ENCODE peak calls at places on chromosomes 3 and 15, in nine cellular contexts. I is transverse colon; D is tibial nerve; N is astrocyte of the cerebellum; X is stimulated activated CD8-positive, alpha-beta memory T cell treated with anti-CD3 and anti-CD28 coated beads, Interleukin-2, amount 100 ng/mL, for 48 hours; Q is naive thymus-derived CD4-positive, alpha-beta T cell; U is NCI-H1048; B is DMS153; G is activated CD4-positive, alpha-beta T cell treated with anti-CD3 and anti-CD28 coated beads for 36 hours. R is an unnamed sample.
A peak's percentile ranks its signal among the peaks of the same experiment; 100 is the strongest.

GRCh38 chr3:189685854-189686253 is 54.7 kb downstream of the TP63 start:
- DNase-seq in I (no peak), D (no peak), N (peak; percentile 28), X (no peak), Q (no peak), U (no peak), B (no peak), G (peak; percentile 8), R (no peak)

GRCh38 chr15:26887926-26888666 is 21.2 kb downstream of the GABRA5 start:
- DNase-seq in I (no peak), D (no peak), N (no peak), X (no peak), Q (no peak), U (no peak), B (no peak), G (no peak), R (no peak)

GRCh38 chr3:122609798-122610559 is 32.5 kb downstream of the PARP15 start:
- DNase-seq in I (no peak), D (no peak), N (peak; percentile 45), X (no peak), Q (peak; percentile 30), U (no peak), B (no peak), G (peak; percentile 27), R (no peak)

GRCh38 chr3:58630081-58630709 is 36.4 kb downstream of the FAM3D start:
- DNase-seq in I (peak; percentile 78), D (peak; percentile 85), N (peak; percentile 42), X (peak; percentile 27), Q (peak; percentile 62), U (no peak), B (no peak), G (peak; percentile 77), R (peak; percentile 81)

GRCh38 chr15:88834211-88834812 is 31.1 kb downstream of the ACAN start:
- DNase-seq in I (peak; percentile 24), D (peak; percentile 67), N (no peak), X (no peak), Q (peak; percentile 26), U (no peak), B (no peak), G (peak; percentile 42), R (peak; percentile 67)

GRCh38 chr3:76131396-76132153 is 346.2 kb upstream of the ZNF717 start:
- DNase-seq in I (no peak), D (no peak), N (no peak), X (no peak), Q (no peak), U (no peak), B (no peak), G (no peak), R (no peak)

GRCh38 chr3:127647171-127647884 is 18.3 kb downstream of the PODXL2 start:
- DNase-seq in I (no peak), D (no peak), N (no peak), X (no peak), Q (no peak), U (no peak), B (no peak), G (no peak), R (no peak)

GRCh38 chr15:62326460-62327011 is 161.5 kb upstream of the C2CD4B start:
- DNase-seq in I (no peak), D (no peak), N (no peak), X (no peak), Q (no peak), U (peak; percentile 27), B (no peak), G (no peak), R (no peak)

GRCh38 chr15:57878573-57878972 is 172.1 kb downstream of the POLR2M start:
- DNase-seq in I (no peak), D (no peak), N (no peak), X (no peak), Q (no peak), U (no peak), B (no peak), G (no peak), R (no peak)

GRCh38 chr3:179750720-179751328 is 98.0 kb downstream of the USP13 start:
- DNase-seq in I (no peak), D (no peak), N (peak; percentile 6), X (no peak), Q (no peak), U (no peak), B (no peak), G (peak; percentile 12), R (no peak)

GRCh38 chr15:98755138-98755537 is 106.8 kb downstream of the IGF1R start:
- DNase-seq in I (no peak), D (no peak), N (no peak), X (no peak), Q (no peak), U (no peak), B (no peak), G (no peak), R (no peak)

GRCh38 chr15:91311986-91312385 is 211.9 kb downstream of the SV2B start:
- DNase-seq in I (no peak), D (no peak), N (no peak), X (no peak), Q (no peak), U (no peak), B (no peak), G (no peak), R (peak; percentile 69)

GRCh38 chr15:36501063-36501678 is 78.3 kb upstream of the CDIN1 start:
- DNase-seq in I (no peak), D (peak; percentile 18), N (peak; percentile 64), X (no peak), Q (no peak), U (peak; percentile 21), B (peak; percentile 9), G (peak; percentile 7), R (no peak)

GRCh38 chr15:83064859-83065258 is 2.2 kb downstream of the BTBD1 start:
- DNase-seq in I (no peak), D (no peak), N (no peak), X (no peak), Q (no peak), U (no peak), B (peak; percentile 42), G (no peak), R (no peak)

GRCh38 chr3:121165397-121165837 is 257.4 kb downstream of the STXBP5L start:
- DNase-seq in I (no peak), D (no peak), N (no peak), X (no peak), Q (no peak), U (no peak), B (no peak), G (no peak), R (no peak)

GRCh38 chr15:63052961-63053698 is 10.6 kb downstream of the TPM1 start:
- DNase-seq in I (peak; percentile 42), D (peak; percentile 76), N (no peak), X (no peak), Q (no peak), U (no peak), B (no peak), G (no peak), R (no peak)

GRCh38 chr3:114454592-114455251 is 160.9 kb downstream of the TIGIT start:
- DNase-seq in I (no peak), D (peak; percentile 10), N (no peak), X (no peak), Q (no peak), U (no peak), B (peak; percentile 48), G (no peak), R (no peak)

GRCh38 chr3:65851827-65852226 is 186.9 kb downstream of the MAGI1 start:
- DNase-seq in I (no peak), D (no peak), N (peak; percentile 29), X (no peak), Q (no peak), U (no peak), B (no peak), G (no peak), R (no peak)

GRCh38 chr3:27533718-27534578 is 49.8 kb upstream of the SLC4A7 start:
- DNase-seq in I (peak; percentile 29), D (peak; percentile 36), N (peak; percentile 96), X (no peak), Q (peak; percentile 24), U (no peak), B (no peak), G (peak; percentile 61), R (peak; percentile 75)

GRCh38 chr3:142028174-142028833 is 121.0 kb downstream of the TFDP2 start:
- DNase-seq in I (peak; percentile 14), D (peak; percentile 41), N (peak; percentile 85), X (no peak), Q (no peak), U (peak; percentile 54), B (peak; percentile 65), G (peak; percentile 42), R (no peak)

GRCh38 chr3:12890610-12891390 is 49.4 kb upstream of the RPL32 start:
- DNase-seq in I (no peak), D (no peak), N (no peak), X (no peak), Q (no peak), U (no peak), B (no peak), G (no peak), R (no peak)